ENCODE peak calls at places on chromosomes 3 and 15, in eight cellular contexts. D is AG04450, O is adrenal gland, E is ovary, U is upper lobe of right lung, C is pancreas, Y is PC-3, T is lower leg skin. M is an unnamed sample.

GRCh38 chr15:47504624-47505256 is 212.6 kb upstream of the SEMA6D start:
- DNase-seq in O (no peak), Y (no peak), D (no peak), E (no peak), U (no peak), C (no peak), T (no peak), M (no peak)

GRCh38 chr15:37756407-37756806 is 178.0 kb upstream of the TMCO5A start:
- DNase-seq in U (no peak), C (no peak), Y (no peak), E (no peak), D (no peak), T (no peak), O (no peak), M (no peak)

GRCh38 chr3:44682182-44682896 is 30.1 kb upstream of the ZNF502 start:
- DNase-seq in Y (peak), C (no peak), E (no peak), O (no peak), D (no peak), T (no peak), U (no peak), M (no peak)

GRCh38 chr3:176147251-176147650 is 1050.0 kb downstream of the TBL1XR1 start:
- DNase-seq in Y (peak), O (no peak), E (no peak), U (no peak), D (no peak), C (no peak), T (no peak), M (no peak)

GRCh38 chr3:102510663-102511062 is 75.8 kb downstream of the ZPLD1 start:
- DNase-seq in D (no peak), O (no peak), T (no peak), Y (peak), C (no peak), E (no peak), U (no peak), M (peak)

GRCh38 chr3:135081451-135082434 is 286.7 kb downstream of the EPHB1 start:
- DNase-seq in D (no peak), C (no peak), O (no peak), U (no peak), E (no peak), Y (no peak), T (no peak), M (no peak)

GRCh38 chr15:72237286-72238224 is 6.6 kb upstream of the PKM start:
- DNase-seq in U (no peak), O (peak), T (peak), Y (peak), E (no peak), C (no peak), D (peak), M (peak)

GRCh38 chr3:116270053-116270452 is 175.2 kb downstream of the LSAMP start:
- DNase-seq in D (no peak), O (no peak), Y (peak), U (no peak), T (no peak), E (no peak), C (no peak), M (no peak)

GRCh38 chr15:31367730-31368344 is 41.2 kb downstream of the KLF13 start:
- DNase-seq in Y (no peak), T (no peak), O (no peak), U (no peak), D (no peak), E (no peak), C (peak), M (no peak)

GRCh38 chr3:172595648-172596393 is 72.6 kb upstream of the TNFSF10 start:
- DNase-seq in O (peak), C (no peak), E (no peak), T (peak), U (no peak), Y (peak), D (no peak), M (no peak)

GRCh38 chr3:181717505-181717904 is 5.8 kb downstream of the SOX2 start:
- DNase-seq in U (no peak), O (no peak), D (no peak), C (no peak), E (no peak), T (no peak), Y (no peak), M (no peak)

GRCh38 chr15:40307421-40308165 is at the start of gene PLCB2:
- DNase-seq in T (no peak), D (no peak), U (peak), O (no peak), Y (no peak), E (no peak), C (no peak), M (no peak)

GRCh38 chr3:169149349-169149890 is 514.1 kb downstream of the MECOM start:
- DNase-seq in T (peak), E (peak), D (peak), U (peak), O (peak), Y (peak), C (peak), M (peak)

GRCh38 chr15:71743861-71744382 is 66.4 kb upstream of the NR2E3 start:
- DNase-seq in E (peak), U (no peak), Y (peak), O (peak), D (no peak), T (no peak), C (peak), M (no peak)

GRCh38 chr3:190516416-190516815 is 2.5 kb downstream of the IL1RAP start:
- DNase-seq in C (no peak), O (no peak), E (no peak), D (no peak), Y (peak), T (no peak), U (no peak), M (no peak)

GRCh38 chr3:72274511-72275295 is 489.8 kb upstream of the PROK2 start:
- DNase-seq in D (peak), O (peak), Y (no peak), T (peak), C (no peak), E (peak), U (no peak), M (no peak)

GRCh38 chr15:82823049-82823448 is 13.6 kb downstream of the WHAMM start:
- DNase-seq in D (no peak), Y (no peak), O (no peak), C (no peak), U (no peak), E (no peak), T (no peak), M (no peak)

GRCh38 chr15:84979651-84980050 is 2.0 kb upstream of the PDE8A start:
- DNase-seq in U (peak), Y (no peak), D (no peak), E (peak), C (peak), T (no peak), O (peak), M (no peak)

GRCh38 chr15:48978638-48979037 is 14.9 kb upstream of the SHC4 start:
- DNase-seq in Y (no peak), O (no peak), U (no peak), C (no peak), T (no peak), E (no peak), D (no peak), M (no peak)

GRCh38 chr15:48976444-48977088 is 12.8 kb upstream of the SHC4 start:
- DNase-seq in C (no peak), E (no peak), U (no peak), D (no peak), T (no peak), Y (no peak), O (no peak), M (no peak)

GRCh38 chr15:48972750-48973503 is 9.2 kb upstream of the SHC4 start:
- DNase-seq in D (no peak), E (no peak), U (no peak), O (no peak), C (no peak), T (no peak), Y (no peak), M (no peak)

GRCh38 chr15:48975713-48976419 is 12.1 kb upstream of the SHC4 start:
- DNase-seq in T (peak), U (peak), C (peak), E (peak), D (no peak), O (peak), Y (peak), M (peak)

DNA sequence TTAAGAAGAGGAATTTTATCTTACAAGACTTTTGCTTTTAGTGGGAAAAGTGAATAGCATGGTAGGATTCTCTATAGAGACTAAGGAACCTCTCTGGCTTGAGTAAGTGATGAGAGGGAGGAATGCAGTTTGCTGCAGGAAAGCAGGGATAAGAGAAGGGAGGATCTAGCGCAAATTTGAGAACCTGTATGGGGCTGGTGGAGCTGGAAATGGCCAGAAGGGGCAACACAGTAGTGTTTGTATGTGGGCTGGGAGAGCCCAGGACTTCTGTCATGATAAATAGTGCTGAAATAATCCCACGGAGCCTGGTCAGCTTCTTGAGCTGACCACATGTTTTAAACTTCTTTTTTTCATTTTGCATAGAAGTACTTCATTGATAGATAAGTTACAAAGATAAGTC is 11.1 kb upstream of the SHC4 start:
- DNase-seq in E (no peak), O (no peak), T (no peak), Y (no peak), D (no peak), C (no peak), U (no peak), M (no peak)
- TF ChIP-seq CTCF in E (no peak), O (no peak), T (no peak), Y (no peak), D (peak), C (no peak), U (no peak), M (no peak)

GRCh38 chr3:124034016-124034808 is 42.3 kb upstream of the ROPN1 start:
- DNase-seq in O (no peak), U (peak), T (no peak), E (no peak), Y (peak), C (peak), D (no peak), M (no peak)
- H3K4me3 ChIP-seq in O (peak), U (peak), T (peak), E (peak), Y (peak), C (peak), D (peak), M (peak)

DNA sequence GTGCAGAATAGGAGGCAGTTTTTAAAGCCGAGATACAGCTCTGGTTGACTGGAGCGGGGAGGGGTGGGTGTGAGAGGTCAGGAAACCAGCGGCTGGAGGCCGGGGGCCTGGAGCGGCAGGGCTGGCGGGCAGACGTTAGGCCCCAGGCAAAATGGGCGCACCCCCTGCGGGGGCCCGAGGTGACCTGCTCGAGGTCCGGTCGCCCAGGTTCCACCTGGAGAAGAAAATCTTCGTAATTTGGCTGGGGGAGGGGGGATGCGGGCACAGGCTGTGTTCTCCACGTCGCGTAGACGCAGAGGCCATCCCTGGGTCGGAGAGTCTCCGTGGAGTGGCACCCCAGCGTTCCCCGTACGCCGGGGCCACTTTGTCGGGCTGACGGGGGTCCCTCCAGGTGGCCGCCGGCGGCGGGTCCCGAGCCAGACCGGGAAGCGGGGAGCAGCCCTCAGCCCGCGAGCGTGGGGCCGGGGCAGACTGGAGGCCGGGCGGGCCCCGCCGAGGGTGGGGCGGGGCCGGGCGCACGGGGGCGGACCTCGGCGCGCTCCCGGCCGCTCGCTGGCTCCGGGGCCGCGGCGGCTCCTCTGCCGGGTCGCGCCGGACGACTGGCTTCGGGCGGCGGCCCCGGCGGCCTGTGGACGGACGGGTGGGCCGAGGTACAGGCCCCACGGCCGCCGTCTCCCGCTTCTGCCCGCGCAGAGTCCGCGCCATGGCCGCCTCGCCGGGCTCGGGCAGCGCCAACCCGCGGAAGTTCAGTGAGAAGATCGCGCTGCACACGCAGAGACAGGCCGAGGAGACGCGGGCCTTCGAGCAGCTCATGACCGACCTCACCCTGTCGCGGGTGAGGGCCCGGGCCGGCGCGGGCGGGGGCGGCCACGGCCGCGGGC is at the start of gene CRTC3:
- DNase-seq in U (peak), O (peak), T (peak), Y (peak), C (peak), D (no peak), E (peak), M (no peak)
- TF ChIP-seq CTCF in U (no peak), O (no peak), T (no peak), Y (no peak), C (no peak), D (no peak), E (no peak), M (no peak)

GRCh38 chr3:49358884-49359225 is 702 bp upstream of the GPX1 start:
- DNase-seq in T (no peak), O (no peak), E (no peak), D (no peak), U (no peak), C (no peak), Y (no peak), M (no peak)
- H3K4me3 ChIP-seq in T (no peak), O (no peak), E (peak), D (peak), U (peak), C (peak), Y (peak), M (no peak)

GRCh38 chr15:29692527-29692926 is 129.7 kb downstream of the TJP1 start:
- DNase-seq in Y (no peak), T (no peak), C (no peak), O (no peak), D (no peak), E (no peak), U (no peak), M (no peak)
- TF ChIP-seq CTCF in Y (peak), T (no peak), C (no peak), O (peak), D (peak), E (no peak), U (no peak), M (peak)

DNA sequence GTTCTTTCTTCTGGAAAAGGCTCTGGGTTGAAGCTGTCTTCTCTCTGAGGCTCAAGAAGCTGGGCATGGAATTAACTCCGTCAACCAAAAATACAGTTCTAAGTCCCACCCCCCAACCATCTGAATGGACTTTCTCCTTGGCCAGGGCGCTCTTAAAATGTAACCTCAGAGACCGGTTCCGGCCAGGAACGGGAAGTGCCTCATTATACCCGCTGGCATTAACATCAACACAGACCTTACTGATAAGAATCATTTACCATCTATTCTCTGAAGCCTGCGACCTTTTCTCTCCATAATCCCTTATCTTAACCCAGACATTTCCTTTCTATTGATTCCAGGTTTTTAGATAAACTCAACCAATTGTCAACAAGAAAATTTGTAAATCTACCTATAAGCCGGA is 64.7 kb downstream of the ATP1B3 start:
- DNase-seq in T (no peak), D (no peak), U (no peak), O (peak), C (no peak), Y (peak), E (no peak), M (no peak)
- H3K4me3 ChIP-seq in T (no peak), D (no peak), U (no peak), O (no peak), C (no peak), Y (peak), E (no peak), M (no peak)

GRCh38 chr3:183181606-183182005 is 19.1 kb upstream of the LAMP3 start:
- DNase-seq in T (no peak), D (no peak), C (no peak), O (no peak), Y (no peak), E (no peak), U (no peak), M (no peak)

GRCh38 chr3:183180105-183180763 is 17.7 kb upstream of the LAMP3 start:
- DNase-seq in Y (peak), O (no peak), U (no peak), C (no peak), E (no peak), D (no peak), T (no peak), M (no peak)

GRCh38 chr3:183178512-183178832 is 15.9 kb upstream of the LAMP3 start:
- DNase-seq in U (no peak), O (no peak), T (no peak), C (no peak), Y (no peak), E (no peak), D (no peak), M (no peak)

GRCh38 chr3:183180765-183181295 is 18.3 kb upstream of the LAMP3 start:
- DNase-seq in T (no peak), O (no peak), U (no peak), E (no peak), Y (no peak), C (no peak), D (no peak), M (no peak)

GRCh38 chr3:183178833-183179549 is 16.5 kb upstream of the LAMP3 start:
- DNase-seq in E (peak), U (peak), O (no peak), C (peak), D (no peak), T (no peak), Y (peak), M (no peak)
- TF ChIP-seq CTCF in E (no peak), U (peak), O (no peak), C (no peak), D (no peak), T (no peak), Y (peak), M (peak)

DNA sequence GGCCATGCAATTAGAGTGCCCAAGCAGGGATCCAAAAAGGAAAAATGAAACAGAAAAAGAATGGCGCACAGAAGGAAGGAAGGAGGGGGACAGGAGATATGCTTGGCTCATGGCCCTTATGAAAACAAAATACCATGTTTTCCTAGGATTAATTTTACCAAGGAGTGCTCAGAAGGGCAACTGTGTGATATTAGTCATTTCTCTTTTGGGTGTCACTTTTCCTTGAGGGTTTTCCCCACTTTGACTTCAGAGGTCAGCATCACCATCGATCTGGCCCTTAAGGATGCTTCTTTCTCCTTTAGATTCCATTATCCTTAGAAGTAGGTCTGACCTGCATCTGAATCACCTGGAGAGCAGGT is 1.4 kb downstream of the PARP14 start:
- DNase-seq in D (no peak), U (no peak), O (no peak), E (no peak), C (no peak), Y (peak), T (no peak), M (no peak)
- H3K4me3 ChIP-seq in D (peak), U (peak), O (no peak), E (peak), C (peak), Y (peak), T (no peak), M (no peak)

DNA sequence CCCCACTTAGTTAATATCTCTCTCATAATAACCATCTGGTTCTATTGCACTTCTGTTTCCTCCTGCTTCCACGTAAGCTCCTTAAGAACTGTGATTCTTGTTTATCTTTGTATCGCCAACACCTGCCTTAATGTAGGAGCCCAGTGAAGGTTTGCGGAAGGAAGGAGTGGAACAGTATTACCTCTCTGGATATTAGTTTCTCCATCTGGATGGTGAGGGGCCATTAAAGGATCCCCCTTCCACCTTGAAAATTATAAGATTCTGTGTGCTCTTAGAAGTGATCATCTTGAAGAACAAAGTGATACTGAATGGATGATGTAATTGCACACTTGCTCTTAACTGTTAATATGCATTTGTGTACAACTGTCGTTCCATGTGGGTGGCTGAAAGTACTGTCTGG is 2.2 kb downstream of the CHRNA5 start:
- DNase-seq in D (no peak), C (no peak), E (no peak), U (no peak), T (no peak), Y (peak), O (no peak), M (no peak)
- TF ChIP-seq CTCF in D (no peak), C (no peak), E (no peak), U (no peak), T (no peak), Y (no peak), O (no peak), M (no peak)

M was measured in retinal pigment epithelial cell.